ENCODE peak calls at places on chromosomes 4 and X, in ten cellular contexts. I, U, X, R, J, B, D, N, A and T are unnamed samples.

GRCh38 chr4:4225915-4226605 is 669 bp downstream of the OTOP1 start:
- DNase-seq in R (no peak), D (no peak), U (no peak), B (no peak), A (no peak), X (no peak), I (no peak), J (peak; percentile 31), N (no peak), T (no peak)

GRCh38 chr4:185849543-185850185 is 37.7 kb upstream of the SORBS2 start:
- DNase-seq in B (peak; percentile 74), N (no peak), A (no peak), D (no peak), I (peak; percentile 45), R (peak; percentile 50), X (no peak), U (no peak), J (no peak), T (peak; percentile 17)

GRCh38 chrX:18833071-18833731 is 125.8 kb downstream of the PPEF1 start:
- DNase-seq in D (no peak), R (peak; percentile 54), I (peak; percentile 32), N (peak; percentile 81), X (no peak), A (no peak), J (peak; percentile 12), B (peak; percentile 68), U (peak; percentile 8), T (peak; percentile 24)

GRCh38 chr4:15521442-15522039 is 51.9 kb downstream of the CC2D2A start:
- DNase-seq in A (peak; percentile 7), X (no peak), U (no peak), B (no peak), R (no peak), J (peak; percentile 60), D (no peak), I (no peak), N (no peak), T (no peak)

GRCh38 chr4:103422467-103423219 is 224.5 kb upstream of the CENPE start:
- DNase-seq in A (no peak), I (no peak), U (no peak), X (no peak), J (no peak), D (no peak), B (no peak), N (no peak), R (no peak), T (no peak)

GRCh38 chr4:1206299-1207156 is 34.1 kb upstream of the SPON2 start:
- DNase-seq in R (no peak), U (no peak), B (no peak), A (no peak), N (peak; percentile 70), D (no peak), I (no peak), X (peak; percentile 76), J (no peak), T (no peak)

GRCh38 chr4:8855781-8856245 is 15.8 kb downstream of the HMX1 start:
- DNase-seq in N (no peak), D (no peak), I (no peak), J (no peak), X (no peak), U (no peak), B (no peak), R (no peak), A (no peak), T (no peak)

GRCh38 chr4:86730310-86730709 is 118.9 kb downstream of the SLC10A6 start:
- DNase-seq in J (peak; percentile 10), B (no peak), A (no peak), N (no peak), I (no peak), X (no peak), D (no peak), U (peak; percentile 12), R (no peak), T (no peak)

GRCh38 chr4:186643501-186644315 is 79.9 kb downstream of the FAT1 start:
- DNase-seq in J (peak; percentile 83), N (no peak), R (no peak), U (no peak), D (peak; percentile 77), A (peak; percentile 74), B (no peak), X (no peak), I (no peak), T (no peak)

GRCh38 chr4:184649026-184649970 is at the start of the genes CASP3 and PRIMPOL:
- DNase-seq in R (peak; percentile 96), J (peak; percentile 97), U (peak; percentile 91), D (peak; percentile 95), X (peak; percentile 99), I (peak; percentile 98), A (peak; percentile 97), B (peak; percentile 96), N (peak; percentile 98), T (peak; percentile 90)

GRCh38 chr4:173167793-173168395 is 717 bp upstream of the GALNT7 start:
- DNase-seq in D (no peak), X (no peak), J (peak; percentile 35), R (no peak), I (no peak), B (no peak), A (peak; percentile 43), U (no peak), N (no peak), T (no peak)

GRCh38 chrX:38154818-38155217 is 65.9 kb downstream of the SRPX start:
- DNase-seq in A (no peak), N (no peak), B (no peak), U (no peak), D (no peak), R (peak; percentile 21), I (no peak), J (no peak), X (no peak), T (no peak)

GRCh38 chrX:119826399-119826959 is 26.3 kb downstream of the UPF3B start:
- DNase-seq in U (peak; percentile 23), R (no peak), N (no peak), D (peak; percentile 10), X (no peak), I (no peak), A (peak; percentile 20), B (no peak), J (peak; percentile 46), T (peak; percentile 23)

GRCh38 chrX:45596190-45596808 is 395.6 kb upstream of the DIPK2B start:
- DNase-seq in R (no peak), I (no peak), U (no peak), A (no peak), D (no peak), J (peak; percentile 45), X (no peak), N (no peak), B (no peak), T (no peak)
- TF ChIP-seq CTCF in R (peak; percentile 14), I (peak; percentile 20), U (no peak), A (no peak), D (peak; percentile 37), J (no peak), X (no peak), N (no peak), B (no peak), T (no peak)

DNA sequence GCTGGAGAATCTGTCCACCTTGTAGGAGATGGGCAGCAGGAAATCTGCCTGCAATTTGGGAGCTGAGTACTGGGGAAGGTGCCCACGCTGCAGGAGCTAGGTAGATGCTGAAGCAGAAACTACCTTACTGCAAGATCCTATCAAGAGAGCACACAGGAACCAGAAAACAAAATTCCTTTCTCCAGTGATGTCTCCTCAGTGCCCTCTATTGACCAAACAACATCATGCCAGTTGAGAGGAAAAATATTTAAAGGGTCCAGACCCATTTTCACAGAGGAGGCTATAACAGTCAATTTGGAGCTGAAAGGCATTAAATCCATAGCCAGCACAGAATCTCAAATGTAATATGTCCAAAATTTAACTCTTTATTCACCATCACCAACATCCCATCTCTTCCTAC is 406.8 kb downstream of the SLITRK2 start:
- DNase-seq in U (no peak), B (no peak), R (no peak), X (no peak), J (no peak), D (no peak), N (no peak), I (no peak), A (no peak), T (no peak)
- TF ChIP-seq CTCF in U (no peak), B (no peak), R (no peak), X (no peak), J (no peak), D (peak; percentile 26), N (no peak), I (no peak), A (no peak), T (no peak)

GRCh38 chr4:102252171-102252570 is 93.1 kb downstream of the SLC39A8 start:
- DNase-seq in U (no peak), J (no peak), D (no peak), B (no peak), N (no peak), A (no peak), X (no peak), R (no peak), I (no peak), T (no peak)
- TF ChIP-seq CTCF in U (no peak), J (no peak), D (no peak), B (no peak), N (no peak), A (no peak), X (no peak), R (no peak), I (no peak), T (no peak)

GRCh38 chr4:62640296-62640695 is 1440.2 kb downstream of the ADGRL3 start:
- DNase-seq in B (no peak), J (no peak), U (no peak), A (peak; percentile 19), I (no peak), X (no peak), D (no peak), R (no peak), N (no peak), T (no peak)

DNA sequence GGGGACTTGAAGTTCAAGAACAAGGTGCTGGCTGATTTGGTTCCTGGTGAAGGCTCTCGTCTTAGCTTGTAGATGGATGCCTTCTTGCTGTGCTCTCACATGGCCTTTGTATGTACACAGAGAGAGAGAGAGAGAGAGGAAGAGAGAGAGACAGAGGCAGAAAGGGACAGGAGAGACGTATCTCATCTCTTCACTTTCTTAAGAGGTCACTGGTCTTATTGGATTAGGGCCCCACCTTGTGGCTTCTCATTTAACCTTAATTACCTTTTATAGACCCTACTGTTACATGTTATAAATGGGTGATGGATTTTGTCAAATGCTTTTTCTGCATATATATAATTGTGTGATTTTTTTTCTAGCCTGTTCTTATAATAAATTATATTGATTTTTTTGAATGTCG is 1444.2 kb downstream of the ADGRL3 start:
- DNase-seq in J (peak; percentile 43), R (no peak), U (peak; percentile 9), A (peak; percentile 33), D (peak; percentile 33), N (no peak), B (no peak), I (no peak), X (no peak), T (no peak)
- TF ChIP-seq CTCF in J (no peak), R (no peak), U (peak; percentile 11), A (no peak), D (peak; percentile 54), N (no peak), B (peak; percentile 50), I (peak; percentile 47), X (no peak), T (no peak)

GRCh38 chr4:111602848-111603247 is 542.4 kb upstream of the FAM241A start:
- DNase-seq in I (no peak), D (no peak), A (peak; percentile 21), X (no peak), J (peak; percentile 34), U (no peak), B (no peak), R (no peak), N (no peak), T (no peak)
- TF ChIP-seq CTCF in I (no peak), D (peak; percentile 46), A (peak; percentile 32), X (no peak), J (peak; percentile 35), U (peak; percentile 6), B (no peak), R (no peak), N (no peak), T (no peak)